ENCODE peak calls at places on chromosomes 5 and 9, in seven cellular contexts. N is gastrocnemius medialis; D is heart left ventricle; F is A549; Y is lung; B is activated CD8-positive, alpha-beta T cell treated with anti-CD3 and anti-CD28 coated beads for 36 hours; G is PC-3. S is an unnamed sample.

GRCh38 chr5:79055017-79055416 is 14.5 kb downstream of the DMGDH start:
- ATAC-seq in N (no peak), Y (no peak), G (no peak), B (no peak), F (no peak), D (no peak), S (no peak)

GRCh38 chr5:39599721-39600431 is 175.1 kb upstream of the DAB2 start:
- ATAC-seq in B (no peak), Y (no peak), D (no peak), F (peak), N (no peak), G (peak), S (no peak)

GRCh38 chr9:110006657-110007056 is 201.3 kb downstream of the C9orf152 start:
- ATAC-seq in F (no peak), D (no peak), B (no peak), N (no peak), G (no peak), Y (no peak), S (no peak)

GRCh38 chr9:135273077-135273476 is 185.6 kb downstream of the OLFM1 start:
- ATAC-seq in B (no peak), Y (no peak), G (no peak), F (no peak), D (no peak), N (no peak), S (no peak)

GRCh38 chr9:106502930-106503329 is 360.0 kb upstream of the ZNF462 start:
- ATAC-seq in G (no peak), N (no peak), D (no peak), Y (no peak), B (no peak), F (no peak), S (no peak)

GRCh38 chr5:180161420-180162303 is 47.3 kb downstream of the RASGEF1C start:
- ATAC-seq in G (no peak), B (no peak), D (peak), F (peak), N (no peak), Y (no peak), S (no peak)

GRCh38 chr5:66151030-66151429 is 6.9 kb downstream of the SREK1 start:
- ATAC-seq in Y (no peak), G (no peak), D (no peak), B (peak), F (no peak), N (no peak), S (no peak)

GRCh38 chr5:28473531-28474107 is 1435.2 kb upstream of the CDH9 start:
- ATAC-seq in N (no peak), D (no peak), F (no peak), G (peak), B (no peak), Y (no peak), S (no peak)

GRCh38 chr5:11770310-11770709 is 133.9 kb downstream of the CTNND2 start:
- ATAC-seq in F (no peak), G (no peak), N (no peak), Y (no peak), D (no peak), B (no peak), S (no peak)

GRCh38 chr5:172857982-172858381 is 23.9 kb downstream of the ERGIC1 start:
- ATAC-seq in N (no peak), F (peak), Y (no peak), B (no peak), G (peak), D (no peak), S (no peak)

GRCh38 chr5:96067902-96068614 is 106.4 kb upstream of the ELL2 start:
- ATAC-seq in N (no peak), F (peak), D (no peak), Y (no peak), B (peak), G (peak), S (no peak)

GRCh38 chr9:84669293-84670105 is at the start of gene NTRK2:
- ATAC-seq in F (peak), G (no peak), D (peak), N (no peak), B (no peak), Y (peak), S (no peak)

GRCh38 chr9:82706781-82707180 is 356.2 kb downstream of the RASEF start:
- ATAC-seq in D (no peak), F (peak), N (no peak), G (no peak), Y (no peak), B (no peak), S (no peak)

GRCh38 chr5:80990527-80990926 is 30.4 kb downstream of the RASGRF2 start:
- ATAC-seq in N (no peak), F (no peak), G (peak), D (no peak), B (no peak), Y (no peak), S (no peak)

GRCh38 chr5:124180523-124181461 is 565.6 kb downstream of the ZNF608 start:
- ATAC-seq in F (no peak), D (no peak), Y (no peak), B (no peak), G (no peak), N (no peak), S (no peak)

GRCh38 chr9:4243113-4243512 is 56.8 kb downstream of the GLIS3 start:
- ATAC-seq in N (no peak), G (no peak), F (no peak), Y (no peak), D (no peak), B (peak), S (no peak)

GRCh38 chr5:150053231-150053626 is 33.1 kb downstream of the CSF1R start:
- ATAC-seq in F (no peak), Y (no peak), B (peak), G (peak), D (no peak), N (no peak), S (no peak)

GRCh38 chr5:179620293-179620692 is 3.2 kb downstream of the HNRNPH1 start:
- ATAC-seq in Y (no peak), F (no peak), N (no peak), G (no peak), B (no peak), D (no peak), S (no peak)

GRCh38 chr5:128093368-128093767 is 9.8 kb downstream of the SLC12A2 start:
- ATAC-seq in F (no peak), D (no peak), B (no peak), N (no peak), Y (no peak), G (no peak), S (no peak)

GRCh38 chr5:150159741-150160179 is 4.1 kb upstream of the PDGFRB start:
- ATAC-seq in F (no peak), G (no peak), Y (no peak), B (no peak), D (peak), N (peak), S (no peak)

GRCh38 chr5:163878490-163878889 is 373.1 kb downstream of the MAT2B start:
- ATAC-seq in G (no peak), N (no peak), B (no peak), Y (no peak), F (no peak), D (no peak), S (no peak)

GRCh38 chr5:63262191-63262981 is 683.8 kb downstream of the LRRC70 start:
- ATAC-seq in G (peak), F (peak), N (peak), D (no peak), Y (no peak), B (no peak), S (peak)

GRCh38 chr5:151688406-151688805 is 1.7 kb upstream of the SPARC start:
- ATAC-seq in F (no peak), Y (no peak), N (no peak), B (no peak), D (no peak), G (no peak), S (no peak)

GRCh38 chr5:151685749-151686672 is 704 bp downstream of the SPARC start:
- ATAC-seq in Y (no peak), F (no peak), N (peak), B (no peak), D (no peak), G (no peak), S (no peak)

GRCh38 chr5:151684690-151685361 is 1.9 kb downstream of the SPARC start:
- ATAC-seq in B (no peak), N (peak), Y (peak), D (peak), G (peak), F (peak), S (peak)

GRCh38 chr5:151683936-151684586 is 2.7 kb downstream of the SPARC start:
- ATAC-seq in Y (no peak), F (no peak), G (no peak), B (no peak), N (no peak), D (no peak), S (no peak)

DNA sequence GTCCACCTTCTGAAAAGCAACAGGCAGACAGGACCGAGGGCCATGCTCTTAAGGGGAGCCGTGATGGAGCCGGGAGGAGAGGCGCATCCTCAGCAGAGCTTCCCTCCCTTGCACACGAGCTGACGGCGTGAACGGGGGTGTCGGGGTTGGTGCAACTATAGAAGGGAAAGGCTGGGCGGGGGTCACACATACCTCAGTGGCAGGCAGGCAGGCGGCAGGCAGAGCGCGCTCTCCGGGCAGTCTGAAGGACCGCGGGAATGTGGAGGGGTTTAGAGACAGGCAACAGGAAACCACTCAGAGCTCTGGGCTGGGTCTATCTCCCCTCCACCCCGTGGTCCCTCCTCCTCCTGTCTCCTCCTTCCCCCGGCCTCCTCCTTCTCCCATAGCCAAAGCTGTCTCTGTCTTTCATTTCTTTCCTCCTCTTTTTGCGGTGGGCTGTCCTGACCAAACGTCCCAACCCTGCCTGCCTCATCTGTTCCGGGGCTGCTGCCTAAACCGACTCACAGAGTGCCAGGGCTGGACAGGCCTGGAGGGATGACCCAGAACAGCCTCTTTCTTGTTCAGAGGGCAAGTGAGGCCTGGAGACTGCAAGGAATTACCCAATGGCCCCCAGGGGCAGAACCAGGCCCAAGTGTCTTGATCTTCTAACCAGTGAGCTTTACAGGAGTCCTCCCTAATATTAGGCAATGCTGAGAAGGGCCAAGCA is at the start of gene SPARC:
- ATAC-seq in D (peak), B (peak), N (peak), G (no peak), F (no peak), Y (peak), S (peak)
- TF ChIP-seq CTCF in D (no peak), B (no peak), N (no peak), G (no peak), F (no peak), Y (no peak), S (no peak)

DNA sequence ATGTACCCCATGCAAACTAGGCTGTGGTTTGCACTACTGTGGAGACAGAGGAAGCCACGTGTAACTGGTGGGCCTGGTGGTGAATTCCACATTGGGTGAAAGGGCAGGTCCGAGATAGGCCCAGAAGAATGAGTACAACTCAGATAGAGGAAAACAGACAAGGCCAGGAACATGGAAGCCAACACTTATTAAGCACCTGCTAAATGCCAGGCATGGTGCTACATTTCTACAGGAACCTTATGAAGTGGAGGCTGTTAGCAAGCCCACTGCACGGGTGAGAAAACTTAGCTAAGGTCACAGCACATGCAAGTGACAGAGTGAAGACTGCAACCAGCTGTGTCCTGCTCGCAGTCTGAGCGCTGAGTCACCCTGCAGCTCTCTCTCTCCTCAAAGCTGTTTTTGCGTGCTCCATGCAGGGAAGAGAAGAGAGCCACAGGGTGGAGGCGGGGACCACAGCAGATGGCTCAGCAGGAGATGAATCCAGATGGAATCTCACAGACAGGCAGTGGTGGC is 65.5 kb upstream of the SPTLC1 start:
- ATAC-seq in G (no peak), N (no peak), Y (peak), B (no peak), D (peak), F (no peak), S (peak)
- TF ChIP-seq CTCF in G (no peak), N (no peak), Y (no peak), B (no peak), D (no peak), F (no peak), S (no peak)

DNA sequence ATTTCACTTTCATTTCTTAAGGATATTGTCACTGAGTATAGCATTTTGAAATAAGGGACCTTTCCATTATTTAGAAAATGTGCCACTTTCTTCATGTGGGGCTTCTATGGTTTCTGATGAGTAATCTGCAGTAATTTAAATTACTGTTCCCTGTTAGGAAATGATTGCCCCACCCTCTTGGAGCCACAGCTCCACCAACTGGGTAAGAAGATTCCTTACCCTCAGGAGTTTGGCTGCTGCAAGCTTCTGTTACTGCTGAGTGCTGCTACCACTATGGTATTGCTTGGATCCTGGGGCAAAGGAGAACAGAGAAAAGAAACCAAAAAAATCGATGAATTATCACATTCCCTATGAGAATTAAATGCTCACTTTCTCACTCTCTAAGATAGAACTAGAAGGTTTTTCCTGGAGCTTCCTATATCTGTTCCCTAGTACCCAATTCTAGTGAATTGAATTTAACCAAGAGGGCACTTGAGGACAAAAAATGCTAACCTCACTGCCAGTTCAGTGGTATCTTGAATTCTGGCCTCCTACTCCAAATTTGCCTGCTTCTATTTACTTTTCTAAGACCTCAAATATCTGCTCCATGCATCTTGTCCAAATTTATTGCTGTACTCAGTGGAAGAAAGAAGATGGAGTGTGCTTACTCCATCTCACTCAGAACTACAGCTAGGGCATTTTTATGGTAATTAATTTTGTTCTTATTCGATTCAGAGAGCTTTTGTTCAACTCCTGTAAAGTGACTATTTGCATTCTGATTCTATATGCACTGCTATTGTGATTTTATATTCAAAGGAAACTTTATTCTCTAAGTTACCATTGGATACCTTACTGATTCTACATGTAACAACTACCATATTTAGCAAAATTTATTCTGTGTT is 2111.4 kb downstream of the MAT2B start:
- ATAC-seq in F (no peak), N (no peak), Y (no peak), B (no peak), D (no peak), G (no peak), S (no peak)
- TF ChIP-seq CTCF in F (no peak), N (no peak), Y (no peak), B (no peak), D (no peak), G (no peak), S (no peak)

GRCh38 chr5:158010831-158011230 is 151.9 kb upstream of the CLINT1 start:
- ATAC-seq in D (no peak), G (no peak), F (no peak), B (no peak), Y (no peak), N (no peak), S (no peak)
- TF ChIP-seq CTCF in D (no peak), G (no peak), F (no peak), B (no peak), Y (no peak), N (no peak), S (no peak)

DNA sequence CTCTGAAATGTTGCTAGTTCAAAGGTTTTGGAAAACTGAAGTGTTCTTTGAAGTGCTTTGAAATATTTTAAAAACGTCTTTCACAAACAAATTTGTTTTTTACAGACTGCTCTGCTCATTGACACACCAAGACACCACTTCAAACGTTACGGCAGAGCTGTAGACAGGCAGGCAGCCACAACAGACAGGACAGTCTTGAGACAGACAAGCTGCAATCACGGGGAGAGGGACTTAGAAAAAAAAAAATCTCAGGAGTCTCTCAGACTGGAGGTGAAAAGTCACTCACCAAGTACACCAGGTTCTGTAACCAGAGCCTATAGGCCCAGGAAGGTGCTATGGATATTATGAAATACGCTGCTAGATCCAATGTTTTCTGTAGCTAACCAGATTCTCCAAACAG is 135.4 kb downstream of the ISL1 start:
- ATAC-seq in B (no peak), F (no peak), N (no peak), D (no peak), G (no peak), Y (no peak), S (no peak)
- TF ChIP-seq CTCF in B (no peak), F (no peak), N (no peak), D (no peak), G (no peak), Y (no peak), S (no peak)

DNA sequence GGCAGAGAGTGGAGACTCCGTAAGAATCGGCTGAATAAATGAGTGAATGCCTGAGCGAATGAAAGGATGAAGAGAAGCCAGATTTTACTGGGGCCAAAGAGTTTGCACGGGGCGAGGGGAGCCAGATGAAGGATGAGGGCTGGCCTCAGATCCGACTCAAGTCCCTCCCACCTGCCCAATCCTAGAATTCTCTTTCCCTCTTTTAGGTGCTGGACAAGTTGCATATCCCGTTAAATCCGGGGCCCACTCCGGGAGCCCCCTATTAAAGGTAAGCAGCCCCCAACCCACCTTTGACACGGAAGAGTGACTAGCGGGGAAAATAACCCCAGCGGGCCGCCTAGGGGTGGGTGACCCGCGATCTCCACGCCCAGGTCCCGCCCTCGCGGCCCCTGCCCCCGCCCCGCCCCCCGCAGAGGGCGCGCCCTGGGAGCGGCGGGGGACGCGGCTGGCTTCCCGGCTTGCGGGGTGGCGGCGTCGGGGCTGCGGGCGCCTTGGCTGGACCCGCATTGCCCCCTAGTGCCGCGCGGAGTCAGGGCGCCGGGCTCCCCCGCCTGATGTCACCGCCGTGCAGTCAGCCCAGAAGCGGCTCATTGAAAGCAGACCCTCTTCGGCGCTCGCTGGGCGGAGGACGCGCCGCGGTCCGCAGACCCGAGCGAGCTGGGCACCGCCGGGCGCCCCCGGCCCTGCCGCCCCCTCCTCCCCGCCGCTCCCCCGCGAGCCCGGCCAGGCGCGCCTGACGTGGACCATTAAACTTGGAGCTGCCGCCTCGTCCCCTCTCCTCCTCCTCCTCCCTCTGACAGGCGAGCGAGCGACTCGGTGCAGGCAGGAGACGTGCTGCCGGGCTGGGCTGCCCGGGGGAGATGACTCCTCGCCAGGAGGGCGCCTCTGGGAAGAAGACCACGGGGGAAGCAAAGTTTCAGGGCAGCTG is at the start of gene ADRA1B:
- ATAC-seq in B (peak), D (peak), G (peak), N (peak), F (peak), Y (peak), S (peak)
- TF ChIP-seq CTCF in B (peak), D (peak), G (peak), N (peak), F (peak), Y (peak), S (no peak)

S was measured in gastroesophageal sphincter.